ENCODE peak calls at places on chromosome 15, in six cellular contexts. M is nucleus accumbens; I is AG08396; C is stimulated activated CD4-positive, alpha-beta T cell treated with anti-CD3 and anti-CD28 coated beads, Interleukin-4, amount 100 ng/mL, for 48 hours; W is AG10803; T is kidney tubule cell. O is an unnamed sample.

GRCh38 chr15:63388511-63388910 is 6.9 kb upstream of the CA12 start:
- DNase-seq in I (no peak), T (no peak), C (no peak), M (no peak), W (no peak), O (no peak)

GRCh38 chr15:49900836-49901235 is 218.2 kb downstream of the ATP8B4 start:
- DNase-seq in I (no peak), C (no peak), T (no peak), W (no peak), M (no peak), O (no peak)

GRCh38 chr15:94075349-94075748 is 156.0 kb upstream of the MCTP2 start:
- DNase-seq in M (no peak), C (no peak), T (no peak), I (no peak), W (peak; percentile 62), O (peak; percentile 85)

GRCh38 chr15:22888120-22888859 is 49.8 kb downstream of the NIPA2 start:
- DNase-seq in C (no peak), T (peak; percentile 78), M (no peak), I (peak; percentile 95), W (peak; percentile 94), O (peak; percentile 88)

GRCh38 chr15:61598655-61599054 is 369.6 kb upstream of the RORA start:
- DNase-seq in T (no peak), I (no peak), M (no peak), W (no peak), C (no peak), O (no peak)

GRCh38 chr15:75785771-75786563 is 57.3 kb upstream of the UBE2Q2 start:
- DNase-seq in W (no peak), I (no peak), T (no peak), C (no peak), M (no peak), O (no peak)

GRCh38 chr15:45534821-45535220 is 12.3 kb upstream of the SLC30A4 start:
- DNase-seq in T (no peak), W (no peak), C (no peak), M (no peak), I (no peak), O (no peak)

GRCh38 chr15:33662014-33662413 is 306.3 kb upstream of the CHRM5 start:
- DNase-seq in I (no peak), W (no peak), C (no peak), T (no peak), M (no peak), O (no peak)

GRCh38 chr15:55894406-55894965 is 98.9 kb downstream of the NEDD4 start:
- DNase-seq in W (no peak), T (no peak), C (no peak), M (no peak), I (no peak), O (no peak)

GRCh38 chr15:29674661-29675533 is 147.4 kb downstream of the TJP1 start:
- DNase-seq in C (no peak), I (peak; percentile 85), W (no peak), T (peak; percentile 75), M (no peak), O (no peak)

GRCh38 chr15:101534376-101534970 is 45.0 kb upstream of the PCSK6 start:
- DNase-seq in T (no peak), W (no peak), M (no peak), I (no peak), C (no peak), O (no peak)